ENCODE peak calls at places on chromosomes 5 and 9, in seven cellular contexts. N is HepG2, G is H7, U is A549, R is fibroblast of pulmonary artery, K is pancreas, I is dorsolateral prefrontal cortex. V is an unnamed sample.

GRCh38 chr5:126492939-126493338 is 69.7 kb downstream of the GRAMD2B start:
- DNase-seq in N (peak), U (peak), I (no peak), R (peak), K (no peak), G (no peak), V (no peak)

GRCh38 chr9:112033237-112034215 is 136.9 kb downstream of the UGCG start:
- DNase-seq in I (no peak), R (no peak), N (peak), K (no peak), G (no peak), U (no peak), V (no peak)

GRCh38 chr9:116550728-116551436 is 136.2 kb upstream of the TRIM32 start:
- DNase-seq in G (no peak), K (no peak), I (no peak), N (no peak), U (no peak), R (peak), V (no peak)

GRCh38 chr5:115986358-115986757 is 24.1 kb downstream of the LVRN start:
- DNase-seq in I (no peak), N (no peak), K (no peak), G (no peak), U (no peak), R (peak), V (no peak)

GRCh38 chr5:23884405-23884804 is 377.0 kb downstream of the PRDM9 start:
- DNase-seq in K (no peak), N (no peak), U (no peak), G (no peak), R (no peak), I (no peak), V (no peak)

GRCh38 chr5:108255468-108255867 is 126.4 kb downstream of the FBXL17 start:
- DNase-seq in R (no peak), U (no peak), G (no peak), K (no peak), I (no peak), N (no peak), V (no peak)

GRCh38 chr5:59483971-59484472 is 409.5 kb downstream of the PDE4D start:
- DNase-seq in K (no peak), R (peak), U (peak), I (no peak), G (no peak), N (no peak), V (no peak)

GRCh38 chr9:90112791-90113190 is 508.0 kb downstream of the GADD45G start:
- DNase-seq in U (no peak), R (no peak), N (no peak), K (no peak), G (no peak), I (no peak), V (no peak)

GRCh38 chr9:129496187-129497063 is 124.5 kb downstream of the C9orf50 start:
- DNase-seq in K (peak), G (peak), U (peak), I (peak), N (peak), R (peak), V (peak)

GRCh38 chr5:138722518-138722917 is 30.7 kb upstream of the CTNNA1 start:
- DNase-seq in R (no peak), N (no peak), I (no peak), U (no peak), G (no peak), K (no peak), V (peak)

GRCh38 chr9:19992556-19992955 is 203.7 kb upstream of the SLC24A2 start:
- DNase-seq in U (no peak), N (no peak), G (no peak), K (no peak), I (no peak), R (no peak), V (peak)

GRCh38 chr9:109989296-109989695 is 209.3 kb downstream of the PALM2AKAP2 start:
- DNase-seq in G (no peak), K (no peak), R (peak), N (no peak), I (no peak), U (no peak), V (no peak)

GRCh38 chr5:64074533-64074932 is 91.1 kb upstream of the RNF180 start:
- DNase-seq in U (peak), R (peak), K (no peak), N (peak), G (peak), I (no peak), V (peak)

GRCh38 chr5:89313044-89313443 is 430.1 kb upstream of the MEF2C start:
- DNase-seq in U (no peak), N (no peak), R (peak), K (no peak), G (no peak), I (no peak), V (no peak)

GRCh38 chr5:137215780-137216179 is 283.3 kb downstream of the SPOCK1 start:
- DNase-seq in U (no peak), G (no peak), N (peak), K (no peak), R (no peak), I (no peak), V (no peak)

GRCh38 chr9:112041536-112042243 is 133.4 kb downstream of the SUSD1 start:
- DNase-seq in U (peak), K (no peak), G (peak), N (peak), I (no peak), R (peak), V (no peak)

GRCh38 chr5:159104058-159104651 is 4.4 kb upstream of the EBF1 start:
- DNase-seq in K (peak), N (no peak), G (peak), I (no peak), U (peak), R (peak), V (no peak)

GRCh38 chr9:20624201-20625002 is 2.1 kb upstream of the MLLT3 start:
- DNase-seq in K (no peak), R (peak), N (peak), U (peak), G (peak), I (peak), V (peak)

GRCh38 chr5:170302729-170303501 is 5.3 kb upstream of the LCP2 start:
- DNase-seq in R (peak), U (no peak), K (no peak), G (peak), I (no peak), N (no peak), V (peak)

GRCh38 chr9:109781086-109781485 is 1.1 kb downstream of the PALM2AKAP2 start:
- DNase-seq in G (no peak), U (no peak), R (peak), N (no peak), K (no peak), I (no peak), V (no peak)

GRCh38 chr5:79938468-79938867 is 52.6 kb downstream of the MTX3 start:
- DNase-seq in K (no peak), G (no peak), N (no peak), R (no peak), I (no peak), U (no peak), V (peak)

GRCh38 chr5:13866792-13867191 is 77.7 kb downstream of the DNAH5 start:
- DNase-seq in U (peak), R (peak), N (peak), I (no peak), G (peak), K (no peak), V (peak)

GRCh38 chr9:11549311-11549794 is 936.6 kb upstream of the PTPRD start:
- DNase-seq in I (no peak), K (peak), G (no peak), R (no peak), U (no peak), N (no peak), V (no peak)

GRCh38 chr5:143544606-143545005 is 141.1 kb upstream of the NR3C1 start:
- DNase-seq in I (no peak), U (no peak), N (no peak), G (no peak), K (no peak), R (no peak), V (no peak)

GRCh38 chr5:68066277-68066955 is 149.1 kb upstream of the PIK3R1 start:
- DNase-seq in U (no peak), K (no peak), I (no peak), R (no peak), G (no peak), N (no peak), V (no peak)

GRCh38 chr9:34566972-34567371 is 22.6 kb downstream of the CNTFR start:
- DNase-seq in I (no peak), N (no peak), R (no peak), G (no peak), K (peak), U (no peak), V (no peak)

GRCh38 chr9:78296893-78297671 is at the start of gene PSAT1:
- DNase-seq in U (peak), N (peak), K (peak), R (peak), I (peak), G (peak), V (peak)

GRCh38 chr5:42749020-42749419 is 7.6 kb upstream of the CCDC152 start:
- DNase-seq in I (no peak), K (no peak), G (no peak), U (no peak), R (no peak), N (no peak), V (peak)

GRCh38 chr9:89457376-89457855 is 40.5 kb downstream of the SEMA4D start:
- DNase-seq in U (no peak), N (no peak), K (no peak), R (no peak), G (no peak), I (no peak), V (no peak)

GRCh38 chr9:6924988-6925563 is 167.3 kb downstream of the KDM4C start:
- DNase-seq in R (no peak), U (no peak), G (no peak), I (no peak), N (peak), K (no peak), V (no peak)

GRCh38 chr5:109855056-109855455 is 165.3 kb downstream of the MAN2A1 start:
- DNase-seq in N (no peak), R (no peak), I (no peak), K (no peak), U (no peak), G (no peak), V (no peak)

GRCh38 chr5:31748502-31749172 is 109.7 kb downstream of the PDZD2 start:
- DNase-seq in N (no peak), R (no peak), G (no peak), I (no peak), K (no peak), U (no peak), V (no peak)

GRCh38 chr9:70563437-70564204 is 149.2 kb upstream of the KLF9 start:
- DNase-seq in U (no peak), N (no peak), I (no peak), K (no peak), R (peak), G (no peak), V (peak)

GRCh38 chr5:17448877-17449276 is 49.2 kb upstream of the TAF11L2 start:
- DNase-seq in K (no peak), U (no peak), G (no peak), R (no peak), N (no peak), I (no peak), V (no peak)

GRCh38 chr9:114932502-114932901 is 2.1 kb upstream of the TNFSF8 start:
- DNase-seq in G (no peak), R (no peak), U (no peak), N (no peak), K (no peak), I (no peak), V (no peak)

GRCh38 chr9:114930063-114930812 is at the start of gene TNFSF8:
- DNase-seq in G (no peak), I (no peak), N (no peak), R (no peak), U (no peak), K (no peak), V (peak)

GRCh38 chr9:114928092-114928491 is 2.3 kb downstream of the TNFSF8 start:
- DNase-seq in N (no peak), U (no peak), R (no peak), K (no peak), G (no peak), I (no peak), V (no peak)

GRCh38 chr9:114931407-114931806 is 1.0 kb upstream of the TNFSF8 start:
- DNase-seq in U (no peak), N (no peak), K (no peak), I (no peak), G (no peak), R (no peak), V (no peak)

DNA sequence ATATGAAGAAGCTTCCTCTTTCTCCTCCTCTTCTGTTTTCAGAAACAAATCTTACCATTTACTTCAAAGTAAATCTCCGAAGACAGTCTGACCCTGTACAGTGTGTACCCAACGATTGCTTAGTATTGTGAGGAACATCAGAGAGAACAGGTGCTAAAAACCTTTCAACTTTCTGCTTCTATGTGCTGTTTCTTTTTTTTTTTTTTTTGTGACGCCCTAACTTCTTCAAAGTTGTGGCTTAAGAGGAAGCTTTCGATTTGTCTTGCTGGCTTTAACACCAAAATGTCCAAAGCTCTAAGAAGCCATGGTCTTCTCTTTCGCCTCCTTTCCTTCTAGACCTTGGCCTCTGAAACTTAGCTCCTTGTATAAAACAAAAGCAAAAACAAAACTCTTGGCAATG is 1.2 kb downstream of the TNFSF8 start:
- DNase-seq in U (no peak), R (no peak), G (no peak), K (no peak), N (no peak), I (no peak), V (peak)
- H3K4me3 ChIP-seq in U (no peak), R (no peak), G (no peak), K (no peak), N (no peak), I (peak), V (peak)

GRCh38 chr5:37662362-37662761 is 177.5 kb downstream of the GDNF start:
- DNase-seq in K (no peak), G (no peak), N (no peak), R (no peak), I (no peak), U (peak), V (no peak)
- H3K4me3 ChIP-seq in K (no peak), G (no peak), N (no peak), R (no peak), I (no peak), U (no peak), V (no peak)

DNA sequence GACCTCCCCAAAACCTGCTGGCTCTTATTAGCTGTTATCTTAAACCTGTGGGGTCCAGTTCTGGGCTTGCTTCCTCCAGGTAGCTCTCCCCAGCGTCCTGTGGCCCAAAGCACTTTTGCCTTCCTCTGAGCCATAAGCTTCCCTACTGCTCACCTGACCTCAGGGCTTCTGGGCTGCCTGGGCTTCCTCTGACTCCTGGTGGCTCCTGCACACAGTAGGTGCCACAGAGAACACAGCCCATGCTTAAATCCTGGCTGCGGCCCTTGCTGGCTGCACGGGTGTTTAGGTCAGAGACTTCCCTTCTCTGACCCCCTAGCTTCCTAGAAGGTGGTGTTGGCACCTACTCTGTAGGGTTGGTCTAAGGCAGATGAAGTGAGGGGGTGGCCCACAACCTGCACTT is 2.5 kb downstream of the RALGDS start:
- DNase-seq in U (no peak), N (no peak), K (peak), R (no peak), G (no peak), I (no peak), V (no peak)
- H3K4me3 ChIP-seq in U (no peak), N (no peak), K (no peak), R (peak), G (no peak), I (peak), V (no peak)

DNA sequence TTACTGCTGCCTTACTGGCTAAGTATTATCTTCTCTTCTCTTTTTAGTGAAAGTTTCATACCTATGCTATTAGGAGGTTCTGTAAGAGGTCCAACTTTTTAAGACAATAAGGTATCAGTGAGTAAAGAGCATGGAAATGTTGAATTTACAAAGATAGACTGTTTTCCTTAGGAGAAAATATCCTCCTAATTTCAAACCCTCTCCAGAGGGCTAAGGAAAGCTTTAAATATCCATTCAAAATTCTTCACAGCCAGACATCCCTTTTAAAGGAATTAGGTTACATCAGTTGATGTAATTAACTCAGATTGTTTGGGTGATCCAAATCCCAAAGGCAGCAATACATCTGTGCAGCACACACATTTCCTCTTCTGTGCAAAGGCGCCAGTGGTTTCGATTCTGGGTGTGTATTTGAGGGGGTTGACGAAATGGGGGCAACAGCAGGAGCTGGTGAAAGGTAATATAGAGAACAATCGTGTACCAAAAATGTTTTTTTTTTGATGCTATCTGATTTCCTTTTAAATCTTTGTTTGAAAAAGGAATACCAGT is 273.8 kb upstream of the RPS23 start:
- DNase-seq in N (no peak), R (no peak), I (no peak), G (no peak), K (no peak), U (no peak), V (no peak)
- H3K4me3 ChIP-seq in N (no peak), R (no peak), I (no peak), G (no peak), K (no peak), U (no peak), V (no peak)

GRCh38 chr5:2755811-2756210 is 4.3 kb upstream of the IRX2 start:
- DNase-seq in N (no peak), I (no peak), U (no peak), R (no peak), K (peak), G (no peak), V (no peak)
- H3K4me3 ChIP-seq in N (no peak), I (peak), U (peak), R (peak), K (peak), G (peak), V (no peak)